ENCODE peak calls at places on chromosomes 7 and 10, in nine cellular contexts. G, T, Q, M, I, E, C, H and X are unnamed samples.

GRCh38 chr7:157151626-157152339 is 13.1 kb downstream of the UBE3C start:
- DNase-seq in G (no peak), T (no peak), Q (no peak), M (no peak), I (no peak), E (no peak), C (no peak), H (no peak), X (no peak)

GRCh38 chr10:122422266-122422980 is 32.0 kb upstream of the ARMS2 start:
- DNase-seq in G (no peak), T (no peak), Q (no peak), M (no peak), I (no peak), E (no peak), C (no peak), H (no peak), X (no peak)

GRCh38 chr10:123134915-123135414 is 805 bp upstream of the HMX3 start:
- DNase-seq in G (no peak), T (no peak), Q (no peak), M (no peak), I (no peak), E (no peak), C (no peak), H (no peak), X (peak)

GRCh38 chr10:19791032-19791431 is 25.2 kb upstream of the PLXDC2 start:
- DNase-seq in G (no peak), T (no peak), Q (no peak), M (no peak), I (no peak), E (no peak), C (peak), H (no peak), X (no peak)

GRCh38 chr10:99945286-99945685 is 64.5 kb downstream of the DNMBP start:
- DNase-seq in G (no peak), T (no peak), Q (no peak), M (no peak), I (no peak), E (peak), C (peak), H (peak), X (no peak)

GRCh38 chr10:97278491-97278989 is 13.9 kb downstream of the ARHGAP19 start:
- DNase-seq in G (no peak), T (peak), Q (peak), M (peak), I (no peak), E (no peak), C (peak), H (peak), X (peak)

GRCh38 chr10:71597821-71598498 is 121.6 kb downstream of the C10orf105 start:
- DNase-seq in G (peak), T (no peak), Q (no peak), M (no peak), I (peak), E (peak), C (no peak), H (no peak), X (peak)

GRCh38 chr10:49106451-49106850 is 8.9 kb downstream of the VSTM4 start:
- DNase-seq in G (no peak), T (no peak), Q (no peak), M (no peak), I (no peak), E (peak), C (no peak), H (no peak), X (no peak)

GRCh38 chr10:49325916-49326783 is 27.2 kb downstream of the C10orf71 start:
- DNase-seq in G (no peak), T (no peak), Q (no peak), M (no peak), I (no peak), E (no peak), C (no peak), H (no peak), X (no peak)

GRCh38 chr10:44801383-44802327 is 109.5 kb upstream of the TMEM72 start:
- DNase-seq in G (no peak), T (peak), Q (no peak), M (no peak), I (peak), E (peak), C (peak), H (peak), X (no peak)

GRCh38 chr10:72545511-72545910 is 80.4 kb downstream of the MICU1 start:
- DNase-seq in G (no peak), T (no peak), Q (no peak), M (no peak), I (no peak), E (no peak), C (no peak), H (no peak), X (no peak)

GRCh38 chr7:157497744-157498541 is 161.1 kb downstream of the DNAJB6 start:
- DNase-seq in G (no peak), T (no peak), Q (no peak), M (no peak), I (no peak), E (no peak), C (no peak), H (no peak), X (no peak)

GRCh38 chr10:5530412-5530806 is 5.6 kb downstream of the CALML3 start:
- DNase-seq in G (no peak), T (no peak), Q (no peak), M (no peak), I (no peak), E (no peak), C (no peak), H (no peak), X (no peak)

GRCh38 chr7:27145167-27145883 is 1.8 kb upstream of the HOXA5 start:
- DNase-seq in G (no peak), T (no peak), Q (no peak), M (no peak), I (no peak), E (no peak), C (peak), H (no peak), X (no peak)

GRCh38 chr7:81430761-81431160 is 339.1 kb downstream of the HGF start:
- DNase-seq in G (no peak), T (no peak), Q (no peak), M (no peak), I (no peak), E (no peak), C (no peak), H (no peak), X (no peak)

GRCh38 chr10:97332586-97333350 is 1.8 kb downstream of the FRAT2 start:
- DNase-seq in G (no peak), T (peak), Q (no peak), M (peak), I (no peak), E (peak), C (peak), H (peak), X (no peak)

GRCh38 chr7:19692111-19692828 is 16.6 kb downstream of the POLR1F start:
- DNase-seq in G (no peak), T (no peak), Q (no peak), M (no peak), I (peak), E (no peak), C (no peak), H (no peak), X (no peak)

GRCh38 chr7:78197447-78197846 is 398.9 kb downstream of the PHTF2 start:
- DNase-seq in G (no peak), T (peak), Q (no peak), M (no peak), I (no peak), E (no peak), C (no peak), H (peak), X (no peak)

GRCh38 chr7:77687747-77688144 is 8.5 kb upstream of the RSBN1L start:
- DNase-seq in G (no peak), T (no peak), Q (no peak), M (no peak), I (no peak), E (no peak), C (no peak), H (no peak), X (no peak)

GRCh38 chr10:103855424-103855823 is at the start of gene SH3PXD2A:
- DNase-seq in G (no peak), T (no peak), Q (no peak), M (peak), I (no peak), E (peak), C (no peak), H (no peak), X (peak)

GRCh38 chr7:157276091-157276561 is 60.7 kb upstream of the DNAJB6 start:
- DNase-seq in G (no peak), T (no peak), Q (no peak), M (no peak), I (peak), E (no peak), C (no peak), H (no peak), X (peak)

GRCh38 chr10:16995867-16996529 is 133.6 kb downstream of the CUBN start:
- DNase-seq in G (no peak), T (no peak), Q (no peak), M (no peak), I (no peak), E (peak), C (no peak), H (peak), X (no peak)

GRCh38 chr10:111822661-111823060 is 360.9 kb downstream of the GPAM start:
- DNase-seq in G (no peak), T (no peak), Q (no peak), M (no peak), I (no peak), E (no peak), C (no peak), H (no peak), X (no peak)

GRCh38 chr10:52313350-52314006 is 603 bp upstream of the DKK1 start:
- DNase-seq in G (no peak), T (no peak), Q (no peak), M (peak), I (no peak), E (no peak), C (no peak), H (peak), X (peak)

GRCh38 chr7:75957021-75957736 is 37.2 kb downstream of the TMEM120A start:
- DNase-seq in G (no peak), T (no peak), Q (no peak), M (peak), I (peak), E (no peak), C (no peak), H (no peak), X (no peak)

GRCh38 chr7:92034116-92034515 is 93.5 kb downstream of the AKAP9 start:
- DNase-seq in G (no peak), T (no peak), Q (no peak), M (no peak), I (no peak), E (no peak), C (no peak), H (no peak), X (no peak)

GRCh38 chr10:78464118-78464855 is 430.6 kb downstream of the RPS24 start:
- DNase-seq in G (no peak), T (no peak), Q (no peak), M (no peak), I (no peak), E (no peak), C (no peak), H (no peak), X (no peak)

GRCh38 chr7:11607676-11608075 is 224.3 kb downstream of the THSD7A start:
- DNase-seq in G (no peak), T (no peak), Q (no peak), M (no peak), I (no peak), E (peak), C (no peak), H (no peak), X (no peak)

GRCh38 chr7:83836028-83836427 is 187.1 kb upstream of the SEMA3E start:
- DNase-seq in G (no peak), T (no peak), Q (no peak), M (no peak), I (no peak), E (no peak), C (no peak), H (no peak), X (no peak)

GRCh38 chr10:8052344-8052969 is 2.0 kb upstream of the GATA3 start:
- DNase-seq in G (no peak), T (no peak), Q (no peak), M (no peak), I (no peak), E (no peak), C (peak), H (no peak), X (peak)

GRCh38 chr7:28176645-28177044 is 4.0 kb downstream of the JAZF1 start:
- DNase-seq in G (no peak), T (no peak), Q (no peak), M (no peak), I (no peak), E (no peak), C (no peak), H (no peak), X (no peak)

GRCh38 chr10:4315529-4315928 is 510.5 kb upstream of the AKR1E2 start:
- DNase-seq in G (no peak), T (no peak), Q (no peak), M (no peak), I (no peak), E (peak), C (no peak), H (peak), X (no peak)

GRCh38 chr10:75016290-75016689 is 95.2 kb upstream of the SAMD8 start:
- DNase-seq in G (no peak), T (no peak), Q (no peak), M (no peak), I (no peak), E (no peak), C (no peak), H (no peak), X (no peak)

GRCh38 chr7:118575393-118575948 is 351.0 kb downstream of the ANKRD7 start:
- DNase-seq in G (no peak), T (no peak), Q (no peak), M (no peak), I (no peak), E (no peak), C (no peak), H (no peak), X (no peak)

GRCh38 chr10:121771957-121772356 is 155.9 kb downstream of the ATE1 start:
- DNase-seq in G (no peak), T (no peak), Q (no peak), M (no peak), I (no peak), E (no peak), C (no peak), H (no peak), X (no peak)

GRCh38 chr7:131293018-131293417 is 34.7 kb upstream of the MKLN1 start:
- DNase-seq in G (no peak), T (no peak), Q (no peak), M (no peak), I (no peak), E (peak), C (peak), H (peak), X (no peak)

GRCh38 chr10:92074126-92074887 is 150.7 kb downstream of the BTAF1 start:
- DNase-seq in G (no peak), T (no peak), Q (no peak), M (no peak), I (no peak), E (no peak), C (no peak), H (no peak), X (no peak)
- TF ChIP-seq CTCF in G (peak), T (peak), Q (no peak), M (peak), I (no peak), E (no peak), C (peak), H (peak), X (no peak)

DNA sequence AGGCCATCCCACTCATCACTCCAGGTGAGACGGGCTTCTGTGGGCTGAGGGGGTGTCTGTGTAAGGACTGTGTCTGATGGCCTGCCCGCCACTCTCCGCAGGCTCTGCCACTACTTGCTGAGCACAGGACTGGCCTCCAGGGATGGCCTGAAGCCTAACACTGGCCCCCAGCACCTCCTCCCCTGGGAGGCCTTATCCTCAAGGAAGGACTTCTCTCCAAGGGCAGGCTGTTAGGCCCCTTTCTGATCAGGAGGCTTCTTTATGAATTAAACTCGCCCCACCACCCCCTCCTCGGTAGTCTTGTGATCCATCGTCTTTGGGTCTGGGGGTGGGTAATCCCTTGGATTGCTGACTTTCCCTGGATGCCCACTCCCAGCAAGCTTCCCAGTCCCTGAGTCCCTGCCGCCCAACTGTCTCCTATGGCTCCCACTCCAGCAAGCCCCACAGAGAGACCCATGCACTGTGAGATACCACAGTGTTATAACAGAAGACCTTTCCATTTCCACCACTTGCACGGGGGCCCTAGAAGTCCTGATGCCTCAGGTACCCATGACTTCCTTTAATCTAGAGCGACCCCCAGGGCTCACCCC is 4.7 kb downstream of the FXYD4 start:
- DNase-seq in G (no peak), T (no peak), Q (no peak), M (no peak), I (no peak), E (no peak), C (no peak), H (no peak), X (no peak)
- TF ChIP-seq CTCF in G (no peak), T (no peak), Q (no peak), M (no peak), I (no peak), E (no peak), C (no peak), H (no peak), X (no peak)

GRCh38 chr7:155806096-155806871 is 6.0 kb downstream of the SHH start:
- DNase-seq in G (peak), T (no peak), Q (no peak), M (no peak), I (peak), E (no peak), C (no peak), H (no peak), X (no peak)
- TF ChIP-seq CTCF in G (no peak), T (no peak), Q (no peak), M (no peak), I (no peak), E (no peak), C (no peak), H (peak), X (no peak)

GRCh38 chr10:120646738-120647427 is 189.9 kb downstream of the PLPP4 start:
- DNase-seq in G (no peak), T (no peak), Q (no peak), M (no peak), I (no peak), E (no peak), C (no peak), H (no peak), X (no peak)
- TF ChIP-seq CTCF in G (no peak), T (no peak), Q (no peak), M (no peak), I (no peak), E (no peak), C (peak), H (peak), X (no peak)

DNA sequence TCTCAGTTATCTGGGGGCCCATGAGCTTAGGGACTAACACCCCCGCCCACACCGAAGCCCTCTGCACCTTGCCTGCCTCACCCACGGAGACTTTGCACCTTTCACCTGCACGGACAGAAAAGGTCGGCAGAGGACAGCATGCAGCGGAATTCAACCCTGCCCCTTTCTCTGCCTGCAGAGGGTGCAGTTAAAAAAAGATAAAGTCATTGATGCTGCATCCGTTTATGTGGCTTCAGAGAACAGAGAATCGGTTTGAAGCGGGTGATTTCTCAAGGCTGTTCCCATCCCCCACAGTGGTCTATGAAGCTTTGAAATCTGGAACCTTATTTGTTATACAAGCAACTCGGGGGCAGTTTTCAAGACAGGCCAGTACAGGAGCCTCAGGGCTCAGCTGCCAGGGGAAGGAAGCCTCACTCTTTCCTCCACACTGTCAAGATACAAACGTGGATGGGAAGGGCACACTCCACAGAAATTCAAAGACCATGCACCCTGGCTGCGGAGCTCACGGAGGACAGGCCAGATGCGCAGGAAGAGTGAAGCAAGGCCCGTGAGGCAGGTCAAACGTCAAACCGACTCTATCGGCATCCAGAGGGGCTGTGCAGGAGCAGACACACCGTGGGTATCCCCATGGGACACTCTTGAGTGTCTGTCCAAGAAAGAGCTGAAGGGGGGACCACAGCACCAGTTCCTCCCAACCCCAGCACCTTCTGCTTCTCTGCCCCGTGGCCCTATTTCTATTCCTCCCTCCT is 66.3 kb downstream of the INSIG1 start:
- DNase-seq in G (peak), T (no peak), Q (no peak), M (peak), I (no peak), E (no peak), C (no peak), H (no peak), X (no peak)
- TF ChIP-seq CTCF in G (no peak), T (no peak), Q (peak), M (no peak), I (no peak), E (no peak), C (no peak), H (no peak), X (peak)

DNA sequence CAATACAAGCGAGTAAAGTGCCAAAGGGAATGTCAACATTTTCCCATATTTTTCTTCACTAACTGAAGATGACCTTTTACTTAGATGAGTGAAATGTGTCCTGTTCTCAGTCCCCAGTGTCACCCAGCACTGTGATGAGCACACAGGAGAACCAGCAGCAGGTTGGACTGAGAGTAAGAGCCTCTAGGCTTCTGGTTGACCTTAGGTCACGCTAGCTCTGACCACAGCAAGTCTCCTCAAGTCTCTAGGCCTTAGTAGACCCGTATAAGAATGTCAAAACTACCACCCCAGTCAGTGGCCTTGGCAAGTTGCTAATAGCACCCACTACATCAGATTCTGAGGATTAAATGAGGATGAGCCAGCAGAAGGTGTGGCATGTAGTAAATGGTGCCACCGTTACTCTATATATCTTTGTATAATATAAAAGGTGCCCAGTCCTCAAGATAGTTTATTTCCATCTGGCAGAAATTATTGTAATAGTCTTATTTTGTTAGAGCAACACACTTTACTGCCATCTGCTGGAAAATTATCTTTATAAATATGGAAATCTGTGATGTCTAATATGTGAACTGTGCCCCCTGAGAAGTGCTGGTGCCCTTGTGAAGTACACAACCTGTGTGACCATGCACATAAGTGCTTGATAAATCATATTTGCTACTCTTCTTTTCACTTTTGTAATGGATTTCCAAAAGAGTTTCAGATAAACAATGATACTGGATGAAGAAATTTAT is 75.7 kb downstream of the SPAG6 start:
- DNase-seq in G (no peak), T (no peak), Q (no peak), M (no peak), I (no peak), E (no peak), C (no peak), H (no peak), X (peak)
- TF ChIP-seq CTCF in G (no peak), T (no peak), Q (no peak), M (no peak), I (no peak), E (no peak), C (peak), H (peak), X (no peak)